ENCODE peak calls at places on chromosomes 3 and 15, in four cellular contexts. W is stimulated activated CD4-positive, alpha-beta T cell treated with anti-CD3 and anti-CD28 coated beads, Interleukin-2, amount 100 ng/mL, for 48 hours; X is mesothelial cell of epicardium; J is effector CD4-positive, alpha-beta T cell. Y is an unnamed sample.

GRCh38 chr3:155411500-155412223 is 118.2 kb upstream of the STRIT1 start:
- DNase-seq in J (no peak), W (no peak), X (no peak), Y (no peak)

GRCh38 chr15:87649175-87649574 is 607.4 kb downstream of the NTRK3 start:
- DNase-seq in X (no peak), J (no peak), W (no peak), Y (no peak)

GRCh38 chr3:5520237-5520636 is 332.7 kb downstream of the EDEM1 start:
- DNase-seq in X (no peak), J (no peak), W (no peak), Y (no peak)

GRCh38 chr15:94061041-94061440 is 170.3 kb upstream of the MCTP2 start:
- DNase-seq in W (no peak), X (no peak), J (no peak), Y (no peak)

GRCh38 chr15:74962671-74963070 is 6.1 kb upstream of the RPP25 start:
- DNase-seq in J (no peak), X (no peak), W (no peak), Y (no peak)

GRCh38 chr3:38528457-38528856 is 32.3 kb downstream of the EXOG start:
- DNase-seq in X (no peak), W (no peak), J (no peak), Y (no peak)

GRCh38 chr15:41971893-41972340 is 440 bp downstream of the EHD4 start:
- DNase-seq in X (no peak), W (no peak), J (no peak), Y (no peak)

GRCh38 chr3:122964844-122965243 is 62.7 kb downstream of the SEMA5B start:
- DNase-seq in J (no peak), W (no peak), X (no peak), Y (no peak)

GRCh38 chr15:55715355-55716076 is 27.4 kb downstream of the PRTG start:
- DNase-seq in J (no peak), X (no peak), W (no peak), Y (no peak)

GRCh38 chr3:42651248-42652091 is 2.0 kb upstream of the ZBTB47 start:
- DNase-seq in J (no peak), X (no peak), W (no peak), Y (no peak)

GRCh38 chr15:29970402-29970695 is 112.4 kb upstream of the GOLGA8J start:
- DNase-seq in X (no peak), J (no peak), W (no peak), Y (no peak)